ENCODE peak calls at places on chromosomes 5 and 9, in six cellular contexts. B, L, D, Q, A and E are unnamed samples.
A peak's percentile ranks its signal among the peaks of the same experiment; 100 is the strongest.

GRCh38 chr9:78606011-78606410 is 309.1 kb downstream of the PSAT1 start:
- DNase-seq in Q (no peak), B (no peak), L (no peak), A (no peak), D (peak; percentile 58), E (no peak)

GRCh38 chr9:110050925-110051355 is 157.0 kb downstream of the C9orf152 start:
- DNase-seq in D (peak; percentile 88), B (no peak), Q (no peak), L (no peak), A (no peak), E (peak; percentile 42)

GRCh38 chr5:91408710-91409109 is 25.6 kb upstream of the ARRDC3 start:
- DNase-seq in A (no peak), Q (no peak), B (no peak), D (peak; percentile 3), L (no peak), E (no peak)

GRCh38 chr5:54580997-54581741 is 63.6 kb downstream of the SNX18 start:
- DNase-seq in Q (no peak), D (peak; percentile 52), L (no peak), B (no peak), A (no peak), E (no peak)

GRCh38 chr5:56269216-56269927 is 36.2 kb upstream of the ANKRD55 start:
- DNase-seq in L (no peak), A (no peak), Q (peak; percentile 44), B (peak; percentile 36), D (peak; percentile 85), E (no peak)

GRCh38 chr5:168020522-168021294 is 270.7 kb upstream of the WWC1 start:
- DNase-seq in B (no peak), Q (no peak), A (no peak), D (peak; percentile 59), L (no peak), E (no peak)

GRCh38 chr5:67515020-67515689 is 318.6 kb upstream of the CD180 start:
- DNase-seq in Q (no peak), A (no peak), B (no peak), D (no peak), L (no peak), E (no peak)

GRCh38 chr9:95082401-95083084 is 235.0 kb downstream of the FANCC start:
- DNase-seq in Q (no peak), L (peak; percentile 22), A (peak; percentile 34), D (no peak), B (no peak), E (no peak)

GRCh38 chr5:135092476-135092875 is 58.4 kb upstream of the PITX1 start:
- DNase-seq in B (no peak), D (no peak), A (peak; percentile 30), Q (no peak), L (no peak), E (no peak)

GRCh38 chr5:72353046-72353445 is 32.9 kb downstream of the PTCD2 start:
- DNase-seq in A (no peak), B (no peak), D (peak; percentile 42), L (no peak), Q (no peak), E (no peak)